ENCODE peak calls at places on chromosomes 4 and X, in six cellular contexts. W is sigmoid colon, X is suprapubic skin, L is HCT116, H is stomach, Q is endothelial cell of umbilical vein. F is an unnamed sample.

GRCh38 chrX:108437789-108438623 is at the start of gene COL4A6:
- DNase-seq in W (no peak), X (no peak), L (no peak), H (no peak), Q (peak), F (no peak)

GRCh38 chrX:135194684-135195083 is 23.5 kb upstream of the CT55 start:
- DNase-seq in W (no peak), X (no peak), L (no peak), H (no peak), Q (no peak), F (no peak)

GRCh38 chr4:119627267-119628190 is 1.1 kb downstream of the PDE5A start:
- DNase-seq in W (peak), X (peak), L (peak), H (peak), Q (peak), F (peak)

GRCh38 chrX:71081348-71082148 is 13.4 kb upstream of the SNX12 start:
- DNase-seq in W (no peak), X (no peak), L (no peak), H (no peak), Q (peak), F (no peak)

GRCh38 chr4:115279300-115279699 is 165.9 kb upstream of the NDST4 start:
- DNase-seq in W (no peak), X (no peak), L (no peak), H (no peak), Q (no peak), F (no peak)

GRCh38 chr4:89134775-89135319 is 23.5 kb downstream of the TIGD2 start:
- DNase-seq in W (no peak), X (no peak), L (no peak), H (no peak), Q (peak), F (no peak)

GRCh38 chrX:50747471-50747900 is 66.5 kb downstream of the SHROOM4 start:
- DNase-seq in W (no peak), X (no peak), L (no peak), H (no peak), Q (peak), F (no peak)

GRCh38 chrX:121160987-121161386 is 113.6 kb downstream of the GLUD2 start:
- DNase-seq in W (no peak), X (no peak), L (no peak), H (no peak), Q (no peak), F (no peak)

GRCh38 chr4:28444886-28445496 is 1584.3 kb downstream of the STIM2 start:
- DNase-seq in W (no peak), X (no peak), L (no peak), H (no peak), Q (peak), F (no peak)

GRCh38 chrX:103183912-103184311 is 31.0 kb upstream of the BEX4 start:
- DNase-seq in W (no peak), X (no peak), L (no peak), H (no peak), Q (no peak), F (no peak)

GRCh38 chr4:67286724-67287123 is 258.6 kb downstream of the CENPC start:
- DNase-seq in W (no peak), X (no peak), L (no peak), H (no peak), Q (no peak), F (no peak)

GRCh38 chr4:67292649-67293048 is 252.7 kb downstream of the CENPC start:
- DNase-seq in W (no peak), X (no peak), L (no peak), H (no peak), Q (no peak), F (no peak)

GRCh38 chr4:67292045-67292444 is 253.3 kb downstream of the CENPC start:
- DNase-seq in W (no peak), X (no peak), L (no peak), H (no peak), Q (no peak), F (no peak)

GRCh38 chr4:67291639-67292038 is 253.7 kb downstream of the CENPC start:
- DNase-seq in W (no peak), X (no peak), L (no peak), H (no peak), Q (no peak), F (no peak)

GRCh38 chr4:67288964-67289363 is 256.3 kb downstream of the CENPC start:
- DNase-seq in W (no peak), X (no peak), L (no peak), H (no peak), Q (no peak), F (no peak)
- TF ChIP-seq CTCF in W (no peak), X (no peak), L (peak), H (no peak), Q (no peak), F (no peak)

GRCh38 chr4:184269879-184270430 is 52.3 kb upstream of the ENPP6 start:
- DNase-seq in W (no peak), X (no peak), L (no peak), H (no peak), Q (no peak), F (no peak)

GRCh38 chr4:184270808-184271413 is 53.2 kb upstream of the ENPP6 start:
- DNase-seq in W (no peak), X (no peak), L (no peak), H (no peak), Q (no peak), F (no peak)

GRCh38 chr4:184275766-184276165 is 58.1 kb upstream of the ENPP6 start:
- DNase-seq in W (no peak), X (no peak), L (no peak), H (peak), Q (no peak), F (no peak)

GRCh38 chr4:184274288-184274951 is 56.7 kb upstream of the ENPP6 start:
- DNase-seq in W (no peak), X (no peak), L (no peak), H (no peak), Q (no peak), F (no peak)

GRCh38 chr4:184273166-184274147 is 55.8 kb upstream of the ENPP6 start:
- DNase-seq in W (no peak), X (no peak), L (no peak), H (no peak), Q (no peak), F (no peak)
- TF ChIP-seq POLR2A in W (no peak), X (no peak), L (no peak), H (no peak), Q (no peak), F (no peak)

DNA sequence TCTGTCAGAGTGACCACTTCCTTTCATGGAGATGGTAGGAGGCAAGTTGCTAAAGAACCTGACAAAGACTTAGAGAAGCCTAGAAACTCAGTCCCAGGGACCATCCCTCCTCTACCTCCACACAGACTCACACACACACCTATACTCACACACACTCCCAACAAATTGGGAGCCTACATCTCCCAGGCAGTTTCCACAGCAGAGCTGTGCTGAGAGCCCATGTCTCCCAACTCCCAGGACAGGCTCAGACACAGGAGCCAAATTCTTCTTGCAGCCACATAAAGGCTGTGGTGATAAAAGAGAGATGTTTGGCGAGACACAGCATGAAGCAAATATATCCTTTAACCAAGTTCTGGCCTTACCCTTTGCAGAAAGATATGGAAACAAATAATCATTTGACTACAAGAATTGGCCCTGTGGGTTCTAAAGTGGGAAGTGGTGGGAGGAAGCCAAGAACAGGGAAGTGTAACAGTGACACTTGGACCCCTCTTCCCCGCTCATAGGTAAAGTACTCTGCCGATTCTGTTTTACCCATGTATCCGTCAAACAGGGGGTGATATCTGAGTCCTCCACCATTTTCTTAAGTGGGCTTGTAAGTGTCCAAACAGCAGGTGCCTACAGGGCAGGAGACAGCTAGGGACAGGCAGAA is 11.0 kb upstream of the IDS start:
- DNase-seq in W (no peak), X (no peak), L (no peak), H (no peak), Q (no peak), F (no peak)
- TF ChIP-seq POLR2AphosphoS5 in W (no peak), X (no peak), L (no peak), H (no peak), Q (no peak), F (no peak)

DNA sequence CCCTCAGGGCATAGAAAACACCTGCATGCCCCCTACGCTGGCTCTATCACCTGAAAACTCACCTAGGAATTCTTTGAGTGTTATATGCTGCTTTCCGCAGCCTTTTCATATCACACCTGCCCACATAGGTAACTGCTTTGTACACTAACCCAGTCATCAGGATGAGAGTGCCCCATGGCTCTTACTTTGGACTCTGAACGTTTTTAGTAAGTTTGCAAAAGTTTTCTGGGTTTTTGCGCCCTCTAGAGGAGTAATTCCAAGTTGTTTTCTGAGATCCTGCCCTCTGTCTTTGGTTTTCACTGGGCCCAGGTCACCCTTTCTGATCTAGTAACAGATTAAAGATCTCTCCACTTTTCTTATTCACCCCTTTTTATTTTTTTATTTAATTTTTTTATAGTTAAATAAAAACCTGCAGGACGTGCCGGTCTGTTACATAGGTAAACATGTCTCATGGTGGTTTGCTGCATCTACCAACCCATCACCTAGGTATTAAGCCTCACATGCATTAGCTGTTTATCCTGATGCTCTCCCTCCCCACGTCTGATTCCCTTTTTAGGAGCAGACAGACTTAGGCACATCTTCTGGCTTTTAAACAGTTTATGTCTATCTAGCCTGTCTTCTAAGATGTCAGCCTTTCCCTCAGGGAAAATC is 139.2 kb downstream of the NWD2 start:
- DNase-seq in W (no peak), X (no peak), L (peak), H (no peak), Q (peak), F (peak)
- TF ChIP-seq CTCF in W (peak), X (no peak), L (peak), H (no peak), Q (peak), F (peak)

GRCh38 chrX:40485973-40486372 is 94.8 kb upstream of the ATP6AP2 start:
- DNase-seq in W (no peak), X (no peak), L (no peak), H (no peak), Q (no peak), F (no peak)
- TF ChIP-seq POLR2A in W (no peak), X (no peak), L (no peak), H (no peak), Q (no peak), F (no peak)

DNA sequence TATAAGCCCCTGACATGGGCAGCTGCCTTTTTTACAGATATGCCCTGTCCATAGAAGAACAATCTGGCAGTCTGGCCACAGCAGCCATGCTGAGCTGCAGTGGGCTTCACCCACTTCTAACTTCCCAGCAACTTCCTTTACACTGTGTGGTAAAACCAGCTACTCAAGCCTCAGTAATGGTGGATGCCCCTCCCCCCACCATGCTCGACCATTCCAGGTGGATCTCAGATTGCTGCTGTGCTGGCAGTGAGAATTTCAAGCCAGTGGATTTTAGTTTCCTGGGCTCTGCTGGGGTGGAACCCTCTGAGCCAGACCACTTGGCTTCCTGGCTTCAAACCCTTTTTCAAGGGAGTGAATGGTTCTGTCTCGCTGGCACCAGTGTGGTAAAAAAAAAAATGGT is 355.9 kb upstream of the EDA2R start:
- DNase-seq in W (no peak), X (no peak), L (no peak), H (no peak), Q (no peak), F (no peak)
- TF ChIP-seq POLR2AphosphoS5 in W (no peak), X (no peak), L (no peak), H (no peak), Q (no peak), F (no peak)

GRCh38 chr4:6333301-6334202 is 63.9 kb downstream of the WFS1 start:
- DNase-seq in W (no peak), X (no peak), L (no peak), H (no peak), Q (no peak), F (no peak)
- TF ChIP-seq CTCF in W (no peak), X (no peak), L (peak), H (no peak), Q (peak), F (peak)

DNA sequence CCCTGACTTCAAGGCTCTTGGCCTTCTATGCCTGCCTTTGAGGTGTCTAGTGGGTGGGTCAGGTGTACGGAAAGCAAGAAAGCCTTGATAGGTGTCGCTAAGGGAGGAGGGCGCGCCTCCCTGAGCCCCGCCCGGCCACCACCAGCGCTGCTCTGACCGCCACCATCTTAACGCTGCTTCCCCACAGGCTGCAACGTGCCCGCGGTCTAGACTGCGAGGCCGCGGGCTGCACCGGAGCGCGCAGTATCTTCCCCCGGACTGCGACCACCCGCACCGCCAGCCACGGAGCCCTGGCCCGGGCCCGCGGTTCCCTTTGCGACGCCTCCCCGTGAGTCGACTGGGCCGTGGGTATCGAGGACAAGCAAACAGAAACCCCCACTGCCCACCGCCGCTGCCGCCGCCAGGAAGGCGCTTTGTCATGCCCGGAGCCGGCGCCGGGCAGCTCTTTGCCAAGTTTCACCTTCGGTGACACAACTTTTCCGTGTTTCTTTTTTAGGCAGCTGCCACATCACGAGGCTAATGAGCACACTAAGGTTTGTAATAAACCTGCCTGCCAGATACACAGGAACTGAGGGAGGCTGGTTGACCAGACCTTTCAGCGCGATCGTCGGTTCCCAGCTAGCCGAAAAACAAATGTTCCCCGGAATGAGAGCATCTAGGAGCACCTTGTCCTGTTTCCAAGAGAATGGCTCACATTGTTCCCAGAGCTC is 335.8 kb upstream of the F9 start:
- DNase-seq in W (no peak), X (no peak), L (no peak), H (peak), Q (no peak), F (peak)
- TF ChIP-seq POLR2A in W (no peak), X (no peak), L (no peak), H (no peak), Q (no peak), F (no peak)

GRCh38 chr4:23903859-23904438 is 14.1 kb upstream of the PPARGC1A start:
- DNase-seq in W (no peak), X (no peak), L (no peak), H (peak), Q (no peak), F (no peak)
- TF ChIP-seq POLR2AphosphoS5 in W (peak), X (no peak), L (no peak), H (peak), Q (no peak), F (no peak)

GRCh38 chr4:24809376-24809775 is 14.0 kb downstream of the SOD3 start:
- DNase-seq in W (no peak), X (no peak), L (no peak), H (no peak), Q (no peak), F (no peak)
- TF ChIP-seq CTCF in W (no peak), X (no peak), L (peak), H (no peak), Q (no peak), F (no peak)

F was measured in transverse colon.